ENCODE peak calls at places on chromosomes 2 and 18, in five cellular contexts. T is GM12878, A is HepG2, O is K562, C is H1. H is an unnamed sample.
A peak's percentile ranks its signal among the peaks of the same experiment; 100 is the strongest.

GRCh38 chr2:3151153-3151918 is 226.3 kb downstream of the EIPR1 start:
- DNase-seq in A (no peak), C (no peak), O (no peak), T (peak; percentile 60), H (no peak)

GRCh38 chr2:152400607-152401214 is 65.7 kb downstream of the FMNL2 start:
- DNase-seq in A (no peak), T (no peak), O (no peak), C (no peak), H (no peak)

GRCh38 chr2:120314656-120315366 is 31.1 kb upstream of the INHBB start:
- DNase-seq in A (no peak), C (no peak), O (no peak), T (no peak), H (no peak)

GRCh38 chr18:48481092-48481491 is 57.7 kb upstream of the CTIF start:
- DNase-seq in A (no peak), O (no peak), T (no peak), C (no peak), H (no peak)

GRCh38 chr18:3247243-3248061 is at the start of gene MYL12A:
- DNase-seq in O (peak; percentile 98), A (peak; percentile 96), T (peak; percentile 98), C (peak; percentile 98), H (peak; percentile 67)

GRCh38 chr2:181252248-181253148 is 204.7 kb upstream of the ITGA4 start:
- DNase-seq in O (no peak), C (no peak), T (no peak), A (no peak), H (no peak)

GRCh38 chr2:212237350-212238095 is 301.1 kb downstream of the ERBB4 start:
- DNase-seq in O (no peak), A (no peak), T (no peak), C (no peak), H (no peak)

GRCh38 chr2:196233033-196233807 is 61.8 kb upstream of the STK17B start:
- DNase-seq in O (no peak), C (no peak), A (no peak), T (no peak), H (peak; percentile 49)

GRCh38 chr2:175167076-175167791 is 769 bp downstream of the ATF2 start:
- DNase-seq in T (no peak), A (peak; percentile 40), O (peak; percentile 44), C (no peak), H (peak; percentile 28)

GRCh38 chr2:152718047-152718908 is at the start of gene ARL6IP6:
- DNase-seq in O (peak; percentile 86), C (peak; percentile 60), A (peak; percentile 91), T (peak; percentile 64), H (peak; percentile 69)

GRCh38 chr2:20962939-20963543 is 80.8 kb downstream of the APOB start:
- DNase-seq in A (peak; percentile 59), T (no peak), O (peak; percentile 66), C (peak; percentile 27), H (peak; percentile 45)

GRCh38 chr2:57877811-57878572 is 168.6 kb upstream of the VRK2 start:
- DNase-seq in O (no peak), C (no peak), A (no peak), T (no peak), H (no peak)

GRCh38 chr2:128314026-128314347 is 4.7 kb downstream of the HS6ST1 start:
- DNase-seq in A (no peak), T (no peak), O (no peak), C (no peak), H (no peak)

GRCh38 chr2:7014201-7014640 is 97.0 kb downstream of the RNF144A start:
- DNase-seq in O (peak; percentile 30), A (peak; percentile 21), C (no peak), T (no peak), H (peak; percentile 40)

GRCh38 chr2:133790706-133791105 is 222.4 kb upstream of the NCKAP5 start:
- DNase-seq in A (no peak), C (no peak), O (no peak), T (no peak), H (no peak)

GRCh38 chr2:77387324-77387723 is 134.9 kb downstream of the LRRTM4 start:
- DNase-seq in A (no peak), T (no peak), O (no peak), C (peak; percentile 23), H (no peak)

GRCh38 chr2:147847746-147848391 is 3.0 kb downstream of the ACVR2A start:
- DNase-seq in T (no peak), O (no peak), A (no peak), C (no peak), H (no peak)

GRCh38 chr2:147843864-147844690 is 752 bp upstream of the ACVR2A start:
- DNase-seq in C (peak; percentile 46), O (peak; percentile 89), T (no peak), A (peak; percentile 82), H (peak; percentile 77)

GRCh38 chr2:147845608-147846002 is 776 bp downstream of the ACVR2A start:
- DNase-seq in O (no peak), A (peak; percentile 13), C (no peak), T (no peak), H (no peak)

GRCh38 chr2:147844691-147845607 is at the start of gene ACVR2A:
- DNase-seq in O (peak; percentile 23), T (peak; percentile 57), C (no peak), A (peak; percentile 31), H (peak; percentile 18)

GRCh38 chr2:147846382-147847081 is 1.7 kb downstream of the ACVR2A start:
- DNase-seq in O (no peak), A (peak; percentile 25), C (no peak), T (no peak), H (no peak)
- TF ChIP-seq HDAC2 in O (no peak), A (no peak), C (no peak), T (no peak), H (no peak)

GRCh38 chr18:79569720-79570119 is 109.9 kb upstream of the CTDP1 start:
- DNase-seq in T (no peak), C (no peak), O (no peak), A (no peak), H (no peak)

GRCh38 chr18:79570266-79571201 is 109.1 kb upstream of the CTDP1 start:
- DNase-seq in A (no peak), C (no peak), T (no peak), O (no peak), H (no peak)

GRCh38 chr18:79568543-79569205 is 110.9 kb upstream of the CTDP1 start:
- DNase-seq in T (no peak), C (no peak), O (no peak), A (no peak), H (no peak)

GRCh38 chr18:79566841-79567370 is 112.7 kb upstream of the CTDP1 start:
- DNase-seq in T (no peak), A (no peak), O (no peak), C (no peak), H (no peak)

DNA sequence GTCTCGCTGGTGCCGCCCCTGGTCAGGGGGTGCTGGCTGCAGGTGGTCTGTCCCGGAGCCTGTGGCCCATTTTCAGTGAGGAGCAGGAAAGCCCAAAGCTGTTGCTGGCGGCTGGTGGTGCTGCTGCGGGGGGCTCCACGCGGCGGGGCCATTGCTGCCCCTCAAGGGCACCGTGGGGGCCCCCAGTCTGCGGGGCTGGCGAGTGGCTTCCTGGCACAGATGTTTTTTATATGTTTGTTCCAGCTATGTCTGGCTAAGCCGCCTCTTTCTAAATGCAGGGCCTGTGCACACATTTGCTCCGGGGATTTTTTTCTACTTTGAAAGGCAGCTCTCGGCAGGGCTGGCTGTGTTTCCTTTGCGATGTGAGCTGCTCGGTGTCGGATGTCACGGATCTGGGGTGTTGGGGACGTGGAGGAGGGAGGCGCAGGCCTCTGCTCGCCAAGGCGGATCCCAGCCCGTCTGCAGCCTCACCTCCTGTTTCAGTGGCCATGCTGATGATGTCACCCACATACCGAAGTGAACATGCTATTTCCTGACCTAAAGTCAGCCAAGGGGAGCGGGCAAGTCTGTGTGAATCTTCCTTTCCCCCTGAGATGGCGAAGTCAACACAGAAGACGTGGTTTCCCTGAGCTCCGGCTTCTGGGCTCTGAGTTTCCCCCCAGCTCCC is 112.0 kb upstream of the CTDP1 start:
- DNase-seq in A (no peak), C (peak; percentile 53), T (no peak), O (no peak), H (no peak)
- TF ChIP-seq HDAC2 in A (no peak), C (no peak), T (no peak), O (no peak), H (no peak)

GRCh38 chr2:173770936-173771678 is 194.1 kb downstream of the SP3 start:
- DNase-seq in O (no peak), A (no peak), C (no peak), T (no peak), H (no peak)

GRCh38 chr2:173775440-173775839 is 189.7 kb downstream of the SP3 start:
- DNase-seq in T (no peak), C (no peak), O (no peak), A (no peak), H (no peak)

GRCh38 chr2:173772205-173772604 is 193.0 kb downstream of the SP3 start:
- DNase-seq in O (no peak), T (no peak), C (no peak), A (no peak), H (no peak)

DNA sequence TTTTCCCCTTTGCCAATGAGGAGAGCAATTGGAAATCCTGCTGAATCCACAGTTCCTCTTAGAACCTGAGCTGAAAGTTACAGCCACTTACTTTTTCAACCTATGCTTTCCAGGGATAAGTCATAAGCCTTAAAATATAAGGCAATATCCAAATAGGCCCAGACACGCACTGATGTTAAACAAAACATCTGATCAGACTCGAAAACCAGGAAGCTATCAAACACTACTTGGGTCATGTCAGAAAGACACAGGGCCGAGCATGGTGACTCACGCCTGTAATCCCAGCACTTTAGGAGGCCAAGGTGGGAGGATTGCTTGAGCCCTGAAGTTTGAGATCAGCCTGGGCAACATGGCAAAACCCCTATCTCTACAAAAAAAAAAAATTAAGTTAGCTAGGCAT is 192.1 kb downstream of the SP3 start:
- DNase-seq in A (no peak), T (no peak), O (no peak), C (no peak), H (no peak)
- TF ChIP-seq HDAC2 in A (no peak), T (no peak), O (no peak), C (no peak), H (no peak)

GRCh38 chr2:240138275-240138984 is 2.0 kb downstream of the OTOS start:
- DNase-seq in C (no peak), A (no peak), T (no peak), O (no peak), H (no peak)

GRCh38 chr2:240136013-240136670 is at the start of gene COPS9:
- DNase-seq in O (peak; percentile 83), T (peak; percentile 27), C (no peak), A (peak; percentile 76), H (peak; percentile 85)

GRCh38 chr2:240136671-240137292 is 677 bp upstream of the COPS9 start:
- DNase-seq in O (peak; percentile 17), C (no peak), A (no peak), T (no peak), H (no peak)

GRCh38 chr2:240139011-240139441 is 1.4 kb downstream of the OTOS start:
- DNase-seq in T (no peak), O (no peak), C (no peak), A (no peak), H (no peak)

DNA sequence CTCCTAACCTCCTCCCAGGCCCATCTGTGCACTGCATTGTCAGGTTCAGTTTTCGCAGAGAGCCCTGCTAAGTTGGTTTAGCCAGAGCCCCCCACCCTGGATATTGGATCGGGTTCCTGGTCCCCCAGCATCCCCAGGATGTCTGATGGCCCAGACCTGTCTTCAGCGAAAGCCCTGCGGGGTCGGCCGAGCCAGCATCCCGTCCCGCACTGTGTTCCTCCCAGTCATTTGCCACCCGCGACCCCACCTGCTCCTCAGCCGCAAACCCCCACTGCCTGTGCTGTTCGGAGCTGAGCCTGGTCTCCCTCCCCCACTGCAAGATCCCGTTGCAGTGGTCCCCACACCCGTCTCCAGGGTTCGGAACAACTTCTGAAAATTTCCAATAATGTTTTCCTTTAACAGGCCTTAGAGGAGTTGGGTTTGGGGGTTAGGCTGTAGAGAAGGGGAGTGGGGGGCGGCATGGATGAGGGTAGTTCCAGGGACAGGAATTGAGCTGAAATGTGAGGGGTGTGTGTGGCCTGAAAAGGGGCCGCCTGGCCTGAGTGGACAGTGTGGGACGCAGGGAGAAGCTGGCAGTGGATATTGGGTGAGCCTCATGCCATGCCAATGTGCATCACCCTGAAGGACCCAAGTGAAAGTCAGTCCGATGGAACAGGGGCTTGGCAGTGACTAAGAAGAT is 1.6 kb upstream of the COPS9 start:
- DNase-seq in O (no peak), T (no peak), C (no peak), A (no peak), H (no peak)
- TF ChIP-seq HDAC2 in O (no peak), T (no peak), C (no peak), A (no peak), H (no peak)

H was measured in A549.